ENCODE peak calls at places on chromosomes 6 and 20, in six cellular contexts. K is WERI-Rb-1, W is endodermal cell, B is right atrium auricular region, A is fibroblast of lung, U is BJ. D is an unnamed sample.
A peak's percentile ranks its signal among the peaks of the same experiment; 100 is the strongest.

GRCh38 chr6:12536416-12536815 is 180.2 kb upstream of the PHACTR1 start:
- DNase-seq in B (no peak), K (no peak), U (no peak), A (no peak), W (no peak), D (no peak)

GRCh38 chr20:54431545-54431944 is 43.8 kb upstream of the DOK5 start:
- DNase-seq in K (no peak), B (no peak), W (no peak), A (peak; percentile 8), U (no peak), D (no peak)

GRCh38 chr20:61524956-61525666 is 273.1 kb downstream of the CDH4 start:
- DNase-seq in A (no peak), W (no peak), U (no peak), B (no peak), K (no peak), D (no peak)

GRCh38 chr20:23938118-23938438 is 50.5 kb downstream of the GGTLC1 start:
- DNase-seq in W (no peak), B (no peak), U (no peak), K (no peak), A (no peak), D (no peak)

GRCh38 chr6:14824060-14824834 is 421.6 kb upstream of the JARID2 start:
- DNase-seq in B (no peak), A (peak; percentile 29), W (no peak), U (no peak), K (peak; percentile 23), D (no peak)

GRCh38 chr20:62362991-62363919 is 3.9 kb downstream of the LAMA5 start:
- DNase-seq in A (no peak), B (no peak), U (no peak), K (peak; percentile 82), W (peak; percentile 88), D (no peak)

GRCh38 chr6:167044696-167045095 is 45.5 kb downstream of the CEP43 start:
- DNase-seq in K (peak; percentile 17), A (peak; percentile 3), U (no peak), W (peak; percentile 60), B (no peak), D (no peak)

GRCh38 chr6:100229512-100229911 is 235.2 kb downstream of the SIM1 start:
- DNase-seq in K (no peak), A (no peak), W (no peak), B (no peak), U (no peak), D (no peak)

GRCh38 chr20:20869161-20869560 is 156.7 kb upstream of the RALGAPA2 start:
- DNase-seq in U (no peak), W (no peak), K (no peak), A (no peak), B (no peak), D (no peak)

GRCh38 chr6:52305948-52306767 is 21.6 kb upstream of the MCM3 start:
- DNase-seq in K (no peak), B (no peak), W (no peak), U (no peak), A (no peak), D (no peak)

GRCh38 chr6:33314943-33315752 is 1.3 kb upstream of the TAPBP start:
- DNase-seq in A (no peak), K (no peak), W (peak; percentile 79), B (no peak), U (no peak), D (peak; percentile 70)

GRCh38 chr6:55866110-55866509 is 9.3 kb downstream of the BMP5 start:
- DNase-seq in W (no peak), K (no peak), B (no peak), U (no peak), A (no peak), D (no peak)

GRCh38 chr6:157210954-157211353 is 112.4 kb downstream of the TMEM242 start:
- DNase-seq in U (no peak), A (no peak), K (no peak), B (no peak), W (no peak), D (no peak)

GRCh38 chr20:44946266-44946852 is 13.8 kb downstream of the TOMM34 start:
- DNase-seq in U (no peak), W (no peak), A (peak; percentile 59), B (no peak), K (no peak), D (no peak)
- H3K36me3 ChIP-seq in U (peaks cover 21% of the 10 kb centered on the region), W (peaks cover 97% of the 10 kb centered on the region), A (peaks cover 25% of the 10 kb centered on the region), B (peaks cover 88% of the 10 kb centered on the region), K (peaks cover 81% of the 10 kb centered on the region), D (peaks cover 24% of the 10 kb centered on the region)

DNA sequence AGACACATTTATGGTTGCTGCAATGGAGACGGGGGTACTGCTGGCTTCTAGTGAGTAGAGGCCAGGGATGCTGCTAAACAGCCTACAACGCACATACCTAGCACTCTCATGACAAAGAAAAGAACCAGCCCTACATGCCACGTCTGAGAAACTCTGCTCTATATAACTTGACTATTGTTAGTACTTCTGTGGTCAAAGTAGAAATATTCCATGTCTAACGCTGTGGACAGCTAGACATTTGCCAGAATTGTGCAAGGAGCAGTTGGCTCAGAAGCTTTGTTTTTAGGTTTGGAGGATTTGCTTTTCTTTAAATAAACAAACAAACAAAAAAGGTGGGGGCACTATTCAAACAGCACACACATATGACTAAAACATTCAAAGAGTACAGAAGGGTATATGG is 20.5 kb downstream of the UBE2V1 start:
- DNase-seq in W (no peak), K (no peak), U (no peak), B (no peak), A (peak; percentile 32), D (no peak)
- H3K36me3 ChIP-seq in W (peaks cover 72% of the 10 kb centered on the region), K (peaks cover 41% of the 10 kb centered on the region), U (peaks cover 2% of the 10 kb centered on the region), B (peaks cover 34% of the 10 kb centered on the region), A (peaks cover 9% of the 10 kb centered on the region), D (no peaks in the 10 kb centered on the region)

DNA sequence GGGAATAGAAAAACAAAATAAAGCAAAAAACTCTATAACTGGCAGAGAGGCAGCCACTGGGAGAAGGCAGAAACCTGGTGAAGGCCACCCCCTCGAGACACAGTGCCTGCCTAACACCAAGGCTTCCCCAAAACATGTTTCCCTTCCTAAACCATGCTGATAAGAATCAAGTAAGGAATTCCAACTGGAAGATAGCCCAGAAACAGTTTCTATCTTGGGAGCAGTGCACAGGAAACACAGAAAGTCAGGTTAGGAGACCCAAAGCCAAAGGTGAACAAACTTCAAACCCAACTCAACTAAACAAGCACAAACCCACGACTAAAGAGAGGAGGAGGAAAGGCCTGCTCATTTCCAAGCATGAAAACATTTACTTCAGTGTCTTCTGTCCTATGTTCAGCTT is 433.7 kb upstream of the RGS17 start:
- DNase-seq in A (peak; percentile 3), W (no peak), B (no peak), U (no peak), K (no peak), D (no peak)
- H3K36me3 ChIP-seq in A (no peaks in the 10 kb centered on the region), W (no peaks in the 10 kb centered on the region), B (no peaks in the 10 kb centered on the region), U (no peaks in the 10 kb centered on the region), K (no peaks in the 10 kb centered on the region), D (no peaks in the 10 kb centered on the region)

DNA sequence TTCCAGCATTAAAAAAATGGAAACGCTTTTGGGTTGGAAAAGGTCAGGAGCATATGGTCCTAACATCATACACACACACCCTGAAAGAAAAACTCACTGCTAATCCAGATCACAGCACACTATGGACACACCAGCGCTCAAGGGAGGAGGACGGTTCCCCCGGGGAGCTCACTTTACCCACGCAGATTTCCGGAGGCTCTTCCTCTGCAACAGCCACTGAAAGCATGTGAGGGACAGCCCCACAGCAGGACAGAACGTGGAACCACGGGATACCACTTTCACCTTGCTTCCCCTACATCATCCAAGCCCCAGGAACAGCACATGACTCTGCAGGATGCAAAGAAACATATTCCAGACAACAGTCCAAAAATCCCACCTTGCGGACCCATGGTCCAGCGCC is 13.2 kb downstream of the SNHG17 start:
- DNase-seq in U (no peak), K (no peak), W (no peak), B (no peak), A (no peak), D (no peak)
- H3K36me3 ChIP-seq in U (peaks cover 42% of the 10 kb centered on the region), K (peaks cover 96% of the 10 kb centered on the region), W (peaks cover 89% of the 10 kb centered on the region), B (peaks cover 73% of the 10 kb centered on the region), A (peaks cover 29% of the 10 kb centered on the region), D (peaks cover 22% of the 10 kb centered on the region)

GRCh38 chr6:170317718-170318117 is 11.2 kb downstream of the FAM120B start:
- DNase-seq in U (no peak), K (no peak), B (no peak), A (no peak), W (no peak), D (no peak)
- H3K36me3 ChIP-seq in U (peaks cover 4% of the 10 kb centered on the region), K (peaks cover 20% of the 10 kb centered on the region), B (peaks cover 20% of the 10 kb centered on the region), A (peaks cover 3% of the 10 kb centered on the region), W (peaks cover 37% of the 10 kb centered on the region), D (no peaks in the 10 kb centered on the region)

DNA sequence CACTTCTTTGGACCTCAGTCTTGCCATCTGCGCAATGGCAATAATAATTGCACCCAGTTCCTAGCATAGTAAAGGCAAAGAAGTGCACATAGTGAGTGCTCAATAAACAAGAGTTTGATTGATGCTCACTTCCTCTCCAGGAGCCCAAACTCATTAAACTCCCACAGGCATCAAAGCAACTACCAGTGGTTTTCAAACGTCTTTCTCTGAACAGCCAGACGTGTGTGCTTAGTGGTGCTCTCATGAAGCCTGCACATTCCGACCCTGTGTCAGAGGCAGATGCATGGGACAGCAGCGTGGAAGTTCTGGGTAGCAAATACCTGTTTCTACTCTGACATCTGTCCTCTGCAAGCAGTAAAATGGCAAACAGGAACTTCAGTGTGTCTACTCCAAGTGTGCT is 146.3 kb upstream of the MAFB start:
- DNase-seq in B (no peak), A (no peak), U (no peak), W (no peak), K (no peak), D (no peak)
- H3K36me3 ChIP-seq in B (no peaks in the 10 kb centered on the region), A (no peaks in the 10 kb centered on the region), U (no peaks in the 10 kb centered on the region), W (no peaks in the 10 kb centered on the region), K (no peaks in the 10 kb centered on the region), D (no peaks in the 10 kb centered on the region)

DNA sequence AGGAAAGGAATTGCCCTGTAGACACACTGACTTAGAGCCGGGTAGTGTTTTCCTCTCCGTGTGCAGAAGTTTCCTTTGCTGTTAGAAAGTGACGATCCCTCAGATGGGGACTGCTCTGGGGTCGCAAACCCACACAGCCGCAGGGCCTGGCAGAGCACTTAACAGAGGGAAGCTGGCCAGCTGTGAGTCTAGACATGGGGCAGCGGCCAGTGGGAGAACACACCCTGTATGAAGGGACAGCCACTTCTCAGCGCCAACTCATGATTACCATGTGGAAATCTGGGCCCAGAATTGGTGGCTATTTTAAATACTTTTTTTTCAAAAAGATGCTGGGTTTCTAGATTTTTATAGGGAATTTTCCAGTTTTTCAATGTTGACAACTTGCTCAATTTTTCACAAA is 39.4 kb downstream of the SLC9A8 start:
- DNase-seq in K (no peak), B (peak; percentile 67), U (no peak), W (peak; percentile 31), A (no peak), D (no peak)
- H3K36me3 ChIP-seq in K (no peaks in the 10 kb centered on the region), B (peaks cover 21% of the 10 kb centered on the region), U (peaks cover 9% of the 10 kb centered on the region), W (peaks cover 30% of the 10 kb centered on the region), A (peaks cover 8% of the 10 kb centered on the region), D (no peaks in the 10 kb centered on the region)

GRCh38 chr6:43180985-43181384 is 1.0 kb upstream of the CUL9 start:
- DNase-seq in A (no peak), K (no peak), U (no peak), W (no peak), B (no peak), D (no peak)
- H3K36me3 ChIP-seq in A (peaks cover 33% of the 10 kb centered on the region), K (peaks cover 65% of the 10 kb centered on the region), U (peaks cover 29% of the 10 kb centered on the region), W (peaks cover 36% of the 10 kb centered on the region), B (peaks cover 53% of the 10 kb centered on the region), D (no peaks in the 10 kb centered on the region)

DNA sequence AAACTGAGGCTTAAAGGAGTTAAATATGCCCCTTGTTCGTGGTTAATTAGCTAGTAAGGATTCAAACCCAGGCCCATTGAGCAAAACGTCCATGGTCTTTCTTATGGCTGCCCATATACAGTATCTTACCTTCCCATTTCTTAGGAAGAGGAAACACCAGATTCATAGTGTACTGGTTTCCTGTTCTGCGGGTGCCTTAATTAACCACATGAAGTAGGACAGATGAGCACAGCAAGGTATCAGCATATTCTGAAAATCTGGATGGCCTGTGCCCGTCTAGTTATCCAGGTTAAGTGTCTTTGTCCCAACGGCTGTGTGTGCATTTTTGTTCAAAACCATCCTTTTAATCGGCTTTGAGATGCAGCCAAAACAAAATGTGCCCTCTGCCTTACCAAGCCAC is 93.4 kb upstream of the TRAF3IP2 start:
- DNase-seq in K (no peak), U (no peak), A (no peak), B (no peak), W (no peak), D (no peak)
- H3K36me3 ChIP-seq in K (peaks cover 21% of the 10 kb centered on the region), U (peaks cover 6% of the 10 kb centered on the region), A (peaks cover 1% of the 10 kb centered on the region), B (peaks cover 42% of the 10 kb centered on the region), W (peaks cover 51% of the 10 kb centered on the region), D (no peaks in the 10 kb centered on the region)

D was measured in breast epithelium.